ENCODE peak calls at places on chromosomes 16 and 17, in six cellular contexts. Z, A, Q, T, C and X are unnamed samples.

GRCh38 chr17:29764748-29765147 is 142.0 kb upstream of the CORO6 start:
- DNase-seq in Z (no peak), A (no peak), Q (no peak), T (no peak), C (no peak), X (no peak)

GRCh38 chr16:87561200-87562105 is 40.9 kb upstream of the JPH3 start:
- DNase-seq in Z (no peak), A (no peak), Q (no peak), T (no peak), C (no peak), X (no peak)

GRCh38 chr17:81429353-81429774 is 34.1 kb downstream of the BAHCC1 start:
- DNase-seq in Z (peak; percentile 84), A (no peak), Q (no peak), T (peak; percentile 91), C (no peak), X (peak; percentile 75)

GRCh38 chr16:67329901-67330300 is 3.3 kb downstream of the LRRC36 start:
- DNase-seq in Z (no peak), A (no peak), Q (no peak), T (no peak), C (no peak), X (peak; percentile 50)

GRCh38 chr16:31357324-31358156 is 2.6 kb downstream of the ITGAX start:
- DNase-seq in Z (no peak), A (no peak), Q (no peak), T (no peak), C (no peak), X (no peak)

GRCh38 chr16:59527206-59527997 is 793.3 kb upstream of the GOT2 start:
- DNase-seq in Z (peak; percentile 21), A (no peak), Q (no peak), T (no peak), C (no peak), X (peak; percentile 89)

GRCh38 chr17:71184716-71185115 is 936.1 kb upstream of the SOX9 start:
- DNase-seq in Z (peak; percentile 55), A (no peak), Q (no peak), T (no peak), C (no peak), X (peak; percentile 64)

GRCh38 chr16:46844771-46845170 is 13.8 kb upstream of the C16orf87 start:
- DNase-seq in Z (no peak), A (no peak), Q (no peak), T (no peak), C (no peak), X (peak; percentile 35)

GRCh38 chr17:1878419-1879121 is 48.8 kb downstream of the RPA1 start:
- DNase-seq in Z (peak; percentile 37), A (no peak), Q (no peak), T (no peak), C (no peak), X (peak; percentile 21)

GRCh38 chr16:63130942-63131341 is 1094.7 kb upstream of the CDH8 start:
- DNase-seq in Z (no peak), A (no peak), Q (no peak), T (no peak), C (no peak), X (no peak)

GRCh38 chr17:10748475-10749110 is 18.8 kb upstream of the TMEM220 start:
- DNase-seq in Z (peak; percentile 31), A (no peak), Q (no peak), T (no peak), C (no peak), X (no peak)

GRCh38 chr16:81551821-81552304 is 107.3 kb downstream of the CMIP start:
- DNase-seq in Z (peak; percentile 29), A (no peak), Q (no peak), T (no peak), C (no peak), X (peak; percentile 22)

GRCh38 chr17:42530952-42531454 is 5.0 kb upstream of the NAGLU start:
- DNase-seq in Z (no peak), A (no peak), Q (no peak), T (no peak), C (no peak), X (peak; percentile 17)